ENCODE peak calls at places on chromosomes 5 and 9, in six cellular contexts. O, A, Q, B, R and G are unnamed samples.

GRCh38 chr5:140245926-140246325 is 57.0 kb downstream of the PFDN1 start:
- DNase-seq in B (no peak), R (no peak), O (no peak), A (no peak), Q (no peak), G (no peak)

GRCh38 chr9:137441289-137441934 is at the start of gene ENTPD8:
- DNase-seq in B (peak; percentile 94), A (no peak), R (no peak), Q (no peak), O (no peak), G (no peak)

GRCh38 chr5:91562922-91563321 is 179.8 kb upstream of the ARRDC3 start:
- DNase-seq in O (no peak), Q (no peak), A (no peak), B (no peak), R (no peak), G (no peak)

GRCh38 chr5:144390133-144390532 is 219.5 kb downstream of the KCTD16 start:
- DNase-seq in B (peak; percentile 64), O (no peak), R (no peak), A (no peak), Q (no peak), G (no peak)

GRCh38 chr9:130933114-130934046 is 5.7 kb downstream of the FIBCD1 start:
- DNase-seq in O (no peak), A (peak; percentile 75), Q (no peak), B (no peak), R (peak; percentile 69), G (no peak)

GRCh38 chr9:74044844-74045243 is 452.3 kb upstream of the RORB start:
- DNase-seq in R (no peak), Q (no peak), B (no peak), A (no peak), O (no peak), G (no peak)

GRCh38 chr5:147388171-147388977 is 121.5 kb downstream of the DPYSL3 start:
- DNase-seq in A (no peak), Q (no peak), R (no peak), O (no peak), B (peak; percentile 70), G (no peak)

GRCh38 chr9:38641142-38641541 is 20.7 kb upstream of the ANKRD18A start:
- DNase-seq in A (no peak), B (no peak), O (no peak), R (no peak), Q (no peak), G (no peak)

GRCh38 chr5:137037848-137038247 is 461.3 kb downstream of the SPOCK1 start:
- DNase-seq in R (no peak), O (no peak), A (no peak), B (peak; percentile 64), Q (no peak), G (no peak)

GRCh38 chr9:123335227-123335985 is 20.6 kb upstream of the CRB2 start:
- DNase-seq in Q (peak; percentile 24), R (peak; percentile 63), B (peak; percentile 84), A (peak; percentile 47), O (no peak), G (no peak)

GRCh38 chr5:16025681-16026080 is 153.9 kb downstream of the MARCHF11 start:
- DNase-seq in B (no peak), A (peak; percentile 3), R (no peak), Q (peak; percentile 63), O (no peak), G (no peak)

GRCh38 chr9:109846781-109847180 is 66.8 kb downstream of the PALM2AKAP2 start:
- DNase-seq in Q (no peak), R (no peak), B (no peak), A (peak; percentile 64), O (no peak), G (no peak)

GRCh38 chr9:15144567-15145174 is 162.3 kb downstream of the TTC39B start:
- DNase-seq in B (no peak), A (peak; percentile 71), R (no peak), O (no peak), Q (no peak), G (peak; percentile 21)

GRCh38 chr9:13351768-13352386 is 72.4 kb upstream of the MPDZ start:
- DNase-seq in A (peak; percentile 74), Q (peak; percentile 10), B (no peak), O (no peak), R (peak; percentile 23), G (no peak)

GRCh38 chr9:136936645-136937170 is 7.8 kb downstream of the FBXW5 start:
- DNase-seq in R (no peak), Q (no peak), O (no peak), A (no peak), B (no peak), G (no peak)

GRCh38 chr5:151699071-151699901 is 12.6 kb upstream of the SPARC start:
- DNase-seq in R (peak; percentile 98), B (peak; percentile 86), Q (peak; percentile 92), O (no peak), A (peak; percentile 99), G (peak; percentile 20)

GRCh38 chr5:135569755-135570452 is 8.9 kb downstream of the CXCL14 start:
- DNase-seq in A (peak; percentile 33), R (peak; percentile 26), B (peak; percentile 93), Q (no peak), O (no peak), G (no peak)

GRCh38 chr5:137563646-137564474 is 64.7 kb upstream of the SPOCK1 start:
- DNase-seq in O (no peak), A (peak; percentile 97), R (peak; percentile 43), Q (peak; percentile 81), B (no peak), G (no peak)

GRCh38 chr5:39599721-39600431 is 175.1 kb upstream of the DAB2 start:
- DNase-seq in Q (peak; percentile 36), O (no peak), A (peak; percentile 86), B (no peak), R (peak; percentile 86), G (no peak)

GRCh38 chr9:130114741-130115140 is 57.5 kb upstream of the NCS1 start:
- DNase-seq in A (no peak), R (no peak), Q (no peak), B (no peak), O (no peak), G (no peak)

GRCh38 chr9:92141144-92142129 is 26.2 kb upstream of the SPTLC1 start:
- DNase-seq in Q (no peak), O (no peak), A (peak; percentile 25), R (no peak), B (peak; percentile 88), G (no peak)

GRCh38 chr9:92138157-92138959 is 23.1 kb upstream of the SPTLC1 start:
- DNase-seq in A (peak; percentile 49), R (peak; percentile 43), Q (no peak), O (no peak), B (peak; percentile 95), G (no peak)

GRCh38 chr9:92140754-92141143 is 25.5 kb upstream of the SPTLC1 start:
- DNase-seq in A (no peak), Q (no peak), R (no peak), B (no peak), O (no peak), G (no peak)

GRCh38 chr9:92142329-92142728 is 27.1 kb upstream of the SPTLC1 start:
- DNase-seq in Q (no peak), A (no peak), B (no peak), O (no peak), R (no peak), G (no peak)

DNA sequence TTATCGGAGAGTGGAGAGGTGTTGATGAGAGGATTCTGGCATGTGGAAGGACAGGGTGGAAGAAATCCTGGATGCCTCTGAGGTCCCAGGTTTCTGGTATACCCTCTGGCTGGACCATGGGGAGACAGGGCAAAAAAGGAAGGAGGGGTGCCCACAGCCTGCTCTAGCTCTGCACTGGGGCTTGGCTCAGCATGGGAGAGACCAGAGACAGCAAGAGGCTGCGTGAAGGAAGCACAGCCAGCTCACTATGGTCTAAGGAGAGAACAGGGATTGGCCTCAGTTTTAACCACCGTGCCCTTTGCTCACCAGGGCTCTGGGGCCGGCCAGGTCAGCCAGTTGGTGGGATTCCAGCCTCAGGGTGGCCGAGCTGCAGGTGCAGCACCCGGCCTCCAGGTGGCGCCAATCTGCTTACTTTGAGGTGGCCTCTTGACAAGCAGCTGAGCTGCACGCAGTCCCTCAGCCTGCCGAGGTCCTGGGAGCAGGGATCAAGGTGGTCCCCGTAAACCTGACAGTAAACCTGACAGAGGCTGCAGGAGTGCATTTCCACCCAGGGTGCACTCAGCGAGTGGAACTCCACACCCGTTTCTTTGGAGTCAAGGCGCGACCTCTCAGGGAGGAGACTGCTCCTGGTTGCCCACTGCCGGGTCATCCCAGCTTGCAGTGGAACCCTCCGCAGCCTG is 25.0 kb upstream of the SPTLC1 start:
- DNase-seq in O (no peak), R (peak; percentile 66), A (peak; percentile 71), Q (no peak), B (peak; percentile 98), G (peak; percentile 65)
- H3K4me3 ChIP-seq in O (peak overlapping the region; percentile 71), R (peak overlapping the region; percentile 26), A (no peak overlapping the region), Q (no peak overlapping the region), B (no peak overlapping the region), G (no peak overlapping the region)

GRCh38 chr5:53381-54174 is 38.4 kb upstream of the PLEKHG4B start:
- DNase-seq in B (peak; percentile 94), O (no peak), Q (no peak), A (no peak), R (no peak), G (no peak)
- H3K4me3 ChIP-seq in B (peak overlapping the region; percentile 73), O (peak overlapping the region; percentile 73), Q (peak overlapping the region; percentile 40), A (no peak overlapping the region), R (peak overlapping the region; percentile 46), G (peak overlapping the region; percentile 51)

DNA sequence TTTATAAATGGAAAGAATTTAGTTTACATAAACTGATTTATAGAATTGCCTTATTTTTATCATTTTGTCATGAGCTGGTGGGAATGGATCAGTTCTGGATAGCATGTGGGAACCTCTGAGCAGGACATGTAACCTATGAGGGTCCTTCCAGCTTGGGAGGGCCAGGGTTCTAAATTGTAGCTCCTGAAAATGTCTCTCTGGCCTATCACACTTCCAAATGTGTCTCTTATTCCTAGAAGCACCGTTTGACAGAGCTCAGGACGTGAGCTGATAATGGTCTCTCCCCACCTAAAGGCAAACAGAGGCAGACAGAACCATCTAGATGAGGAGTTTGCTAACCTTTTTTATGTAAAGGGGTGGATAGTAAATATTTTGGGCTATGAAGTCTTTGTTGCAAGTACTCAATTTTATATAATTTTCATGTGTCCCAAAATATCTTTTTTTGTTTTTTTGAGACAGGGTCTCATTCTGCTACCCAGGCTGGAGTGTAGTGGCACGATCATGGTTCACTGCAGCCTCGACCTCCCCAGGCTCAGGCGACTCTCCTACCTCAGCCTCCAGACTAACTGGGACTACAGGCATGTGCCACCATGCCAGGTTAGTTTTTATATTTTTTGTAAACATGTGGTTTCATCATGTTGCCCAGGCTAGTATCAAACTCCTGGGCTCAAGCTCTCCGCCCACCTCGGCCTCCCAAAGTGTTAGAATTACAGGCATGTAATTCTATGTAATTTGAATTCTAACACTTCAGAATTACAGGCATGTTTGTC is 4.0 kb downstream of the TRAF1 start:
- DNase-seq in A (no peak), R (no peak), O (no peak), Q (no peak), B (no peak), G (no peak)
- H3K4me3 ChIP-seq in A (no peak overlapping the region), R (no peak overlapping the region), O (no peak overlapping the region), Q (no peak overlapping the region), B (no peak overlapping the region), G (no peak overlapping the region)

GRCh38 chr9:111904889-111905288 is 8.3 kb downstream of the UGCG start:
- DNase-seq in B (no peak), Q (no peak), A (no peak), O (no peak), R (no peak), G (no peak)

GRCh38 chr9:111900934-111901612 is 4.5 kb downstream of the UGCG start:
- DNase-seq in Q (no peak), B (no peak), A (peak; percentile 46), O (no peak), R (no peak), G (no peak)

GRCh38 chr9:111900081-111900805 is 3.6 kb downstream of the UGCG start:
- DNase-seq in O (no peak), A (no peak), B (no peak), Q (no peak), R (no peak), G (no peak)

GRCh38 chr9:111902396-111903147 is 6.0 kb downstream of the UGCG start:
- DNase-seq in O (no peak), A (peak; percentile 65), Q (no peak), R (no peak), B (no peak), G (no peak)

GRCh38 chr9:111903996-111904395 is 7.4 kb downstream of the UGCG start:
- DNase-seq in Q (no peak), B (no peak), A (no peak), R (no peak), O (no peak), G (no peak)
- H3K4me3 ChIP-seq in Q (no peak overlapping the region), B (no peak overlapping the region), A (no peak overlapping the region), R (no peak overlapping the region), O (no peak overlapping the region), G (no peak overlapping the region)